ENCODE peak calls at places on chromosomes 12 and 14, in eight cellular contexts. Q is T-helper 1 cell, P is DMS153, Y is GM12865, B is GM06990, V is fibroblast of mammary gland, J is HuH-7.5, Z is Peyer's patch. O is an unnamed sample.

GRCh38 chr12:83945871-83946270 is 966.7 kb downstream of the SLC6A15 start:
- DNase-seq in Q (no peak), P (no peak), Y (no peak), B (no peak), V (peak), J (no peak), Z (no peak), O (no peak)

GRCh38 chr12:14871247-14871646 is 14.4 kb downstream of the MGP start:
- DNase-seq in Q (no peak), P (no peak), Y (no peak), B (no peak), V (no peak), J (no peak), Z (no peak), O (no peak)

GRCh38 chr12:131869871-131870418 is 24.5 kb upstream of the ULK1 start:
- DNase-seq in Q (no peak), P (peak), Y (no peak), B (no peak), V (peak), J (no peak), Z (no peak), O (no peak)

GRCh38 chr12:176321-177181 is 37.4 kb downstream of the SLC6A12 start:
- DNase-seq in Q (no peak), P (no peak), Y (no peak), B (no peak), V (peak), J (no peak), Z (peak), O (no peak)

GRCh38 chr14:101065696-101066694 is 162.5 kb upstream of the RTL1 start:
- DNase-seq in Q (no peak), P (no peak), Y (no peak), B (no peak), V (no peak), J (no peak), Z (peak), O (no peak)

GRCh38 chr12:52480073-52480472 is 6.5 kb upstream of the KRT6C start:
- DNase-seq in Q (no peak), P (no peak), Y (no peak), B (no peak), V (no peak), J (no peak), Z (no peak), O (no peak)

GRCh38 chr14:59632381-59632780 is 55.8 kb upstream of the CCDC175 start:
- DNase-seq in Q (no peak), P (no peak), Y (peak), B (no peak), V (peak), J (peak), Z (no peak), O (no peak)

GRCh38 chr14:22388669-22389625 is 200.1 kb downstream of the DAD1 start:
- DNase-seq in Q (no peak), P (no peak), Y (no peak), B (no peak), V (peak), J (no peak), Z (no peak), O (no peak)

GRCh38 chr12:10354502-10354901 is 35.3 kb downstream of the KLRK1 start:
- DNase-seq in Q (no peak), P (no peak), Y (no peak), B (no peak), V (peak), J (no peak), Z (no peak), O (no peak)

GRCh38 chr14:100446572-100446971 is 123.4 kb downstream of the SLC25A47 start:
- DNase-seq in Q (no peak), P (no peak), Y (no peak), B (no peak), V (peak), J (no peak), Z (no peak), O (no peak)

GRCh38 chr14:74502236-74503019 is 8.9 kb downstream of the ISCA2 start:
- DNase-seq in Q (no peak), P (peak), Y (peak), B (no peak), V (peak), J (peak), Z (peak), O (peak)

GRCh38 chr14:36241183-36241582 is 64.7 kb upstream of the PTCSC3 start:
- DNase-seq in Q (no peak), P (no peak), Y (no peak), B (no peak), V (peak), J (no peak), Z (no peak), O (no peak)

O was measured in NT2/D1.